ENCODE peak calls at places on chromosomes 2 and 18, in seven cellular contexts. I is astrocyte of the spinal cord, K is lower leg skin, V is tibial artery, H is cardiac fibroblast, Z is bronchial epithelial cell, M is BJ. N is an unnamed sample.

GRCh38 chr2:64749446-64749845 is 95.7 kb upstream of the SERTAD2 start:
- DNase-seq in V (no peak), H (peak; percentile 8), K (no peak), I (no peak), M (no peak), Z (peak; percentile 68), N (no peak)

GRCh38 chr2:177622516-177622915 is 229.9 kb downstream of the AGPS start:
- DNase-seq in V (no peak), Z (no peak), M (no peak), I (no peak), K (no peak), H (no peak), N (peak; percentile 42)

GRCh38 chr2:210752532-210752931 is 196.1 kb downstream of the CPS1 start:
- DNase-seq in H (no peak), I (no peak), M (no peak), K (no peak), V (no peak), Z (no peak), N (no peak)

GRCh38 chr2:199303814-199304213 is 153.9 kb downstream of the SATB2 start:
- DNase-seq in M (peak; percentile 97), V (peak; percentile 64), H (peak; percentile 98), I (peak; percentile 98), Z (peak; percentile 36), K (no peak), N (peak; percentile 98)

GRCh38 chr18:24142376-24142775 is 3.5 kb downstream of the CABYR start:
- DNase-seq in K (no peak), H (no peak), I (no peak), V (no peak), Z (no peak), M (no peak), N (no peak)

GRCh38 chr2:56465491-56465890 is 281.7 kb downstream of the CCDC85A start:
- DNase-seq in H (peak; percentile 16), M (no peak), Z (no peak), I (no peak), V (no peak), K (no peak), N (peak; percentile 10)

GRCh38 chr2:112137516-112138142 is 556 bp upstream of the FBLN7 start:
- DNase-seq in H (peak; percentile 28), M (no peak), Z (peak; percentile 74), I (no peak), V (peak; percentile 75), K (peak; percentile 83), N (peak; percentile 17)

GRCh38 chr2:55418512-55419235 is 982 bp downstream of the CCDC88A start:
- DNase-seq in I (peak; percentile 27), K (no peak), V (no peak), M (no peak), Z (peak; percentile 15), H (peak; percentile 18), N (peak; percentile 11)

GRCh38 chr2:132521321-132521720 is 104.7 kb downstream of the GPR39 start:
- DNase-seq in V (no peak), Z (no peak), H (peak; percentile 8), K (no peak), M (no peak), I (no peak), N (no peak)

GRCh38 chr2:43566461-43566729 is 29.4 kb downstream of the THADA start:
- DNase-seq in Z (no peak), V (no peak), K (no peak), I (no peak), M (no peak), H (no peak), N (no peak)

GRCh38 chr18:51235011-51235789 is 37.7 kb upstream of the MEX3C start:
- DNase-seq in K (no peak), V (no peak), I (peak; percentile 16), M (no peak), Z (peak; percentile 72), H (peak; percentile 67), N (peak; percentile 18)

GRCh38 chr18:62329676-62330454 is 4.8 kb downstream of the TNFRSF11A start:
- DNase-seq in H (peak; percentile 80), M (peak; percentile 8), Z (peak; percentile 59), I (peak; percentile 57), V (peak; percentile 67), K (no peak), N (peak; percentile 80)

GRCh38 chr2:171383141-171383540 is 50.6 kb downstream of the METTL8 start:
- DNase-seq in K (no peak), Z (peak; percentile 13), V (no peak), H (no peak), M (no peak), I (peak; percentile 41), N (peak; percentile 15)

GRCh38 chr2:40639294-40639693 is 187.4 kb upstream of the SLC8A1 start:
- DNase-seq in H (no peak), V (no peak), I (no peak), K (no peak), Z (no peak), M (no peak), N (no peak)

GRCh38 chr2:227816507-227817274 is 3.0 kb downstream of the CCL20 start:
- DNase-seq in H (peak; percentile 68), I (peak; percentile 68), K (no peak), Z (no peak), V (no peak), M (no peak), N (peak; percentile 66)

GRCh38 chr2:151410485-151410833 is 757 bp downstream of the RIF1 start:
- DNase-seq in K (no peak), Z (peak; percentile 24), I (no peak), V (no peak), H (peak; percentile 22), M (no peak), N (no peak)

GRCh38 chr2:123500346-123500745 is 524.7 kb upstream of the CNTNAP5 start:
- DNase-seq in Z (peak; percentile 74), V (no peak), H (peak; percentile 48), K (no peak), M (no peak), I (peak; percentile 8), N (no peak)

GRCh38 chr18:80067897-80068296 is 33.7 kb downstream of the RBFA start:
- DNase-seq in I (no peak), H (no peak), K (no peak), V (no peak), M (no peak), Z (no peak), N (no peak)

GRCh38 chr2:196369967-196370366 is 198.6 kb upstream of the STK17B start:
- DNase-seq in I (no peak), M (no peak), K (no peak), H (no peak), V (no peak), Z (peak; percentile 86), N (no peak)

GRCh38 chr2:176562359-176563043 is 293.3 kb downstream of the MTX2 start:
- DNase-seq in V (no peak), Z (peak; percentile 80), M (no peak), I (peak; percentile 63), H (peak; percentile 79), K (no peak), N (peak; percentile 43)

GRCh38 chr18:28068208-28068607 is 108.7 kb downstream of the CDH2 start:
- DNase-seq in K (no peak), Z (no peak), H (no peak), M (no peak), I (no peak), V (no peak), N (no peak)

GRCh38 chr2:133817680-133818566 is 249.7 kb upstream of the NCKAP5 start:
- DNase-seq in V (no peak), Z (peak; percentile 98), M (peak; percentile 97), H (peak; percentile 98), I (peak; percentile 96), K (no peak), N (peak; percentile 99)

GRCh38 chr2:45910473-45911060 is 259.1 kb downstream of the PRKCE start:
- DNase-seq in I (peak; percentile 38), K (no peak), V (no peak), H (no peak), M (no peak), Z (peak; percentile 74), N (no peak)

GRCh38 chr2:84879595-84880394 is 1.1 kb downstream of the TRABD2A start:
- DNase-seq in V (no peak), I (no peak), Z (no peak), K (peak; percentile 84), H (no peak), M (no peak), N (no peak)

GRCh38 chr2:177756346-177756745 is 316.2 kb downstream of the PDE11A start:
- DNase-seq in M (no peak), H (no peak), V (no peak), K (no peak), Z (no peak), I (no peak), N (no peak)

GRCh38 chr2:47554311-47554905 is 151.5 kb downstream of the MSH2 start:
- DNase-seq in Z (no peak), K (no peak), V (no peak), H (no peak), I (no peak), M (no peak), N (no peak)

DNA sequence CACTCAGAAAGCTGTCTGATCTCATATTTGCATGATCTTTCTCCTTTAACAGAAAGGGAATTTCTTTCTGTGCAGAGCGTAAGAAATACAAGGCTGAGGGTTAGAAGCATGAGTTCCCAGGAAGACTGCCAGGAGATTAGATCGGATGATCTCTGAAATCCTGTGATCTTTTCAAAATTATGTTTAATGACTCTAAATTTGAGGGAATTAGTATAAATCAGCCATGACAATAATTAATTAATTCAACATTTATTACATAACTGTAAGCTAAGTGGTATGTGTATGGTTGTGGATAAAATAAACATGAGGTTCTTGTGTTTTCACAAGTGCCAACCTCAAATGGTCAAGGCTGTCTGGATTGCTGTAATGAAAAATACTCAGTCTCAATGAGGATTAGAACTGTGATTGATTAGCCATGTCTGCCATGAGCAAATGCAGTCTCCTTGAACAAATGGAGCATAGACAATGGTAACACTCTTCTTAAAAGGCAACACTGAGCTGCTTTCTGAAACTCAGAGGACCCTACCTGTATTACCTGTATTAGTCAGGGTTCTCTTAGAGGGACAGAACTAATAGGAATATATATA is 304.8 kb downstream of the STK39 start:
- DNase-seq in K (no peak), I (no peak), H (no peak), V (no peak), Z (no peak), M (no peak), N (no peak)
- H3K4me3 ChIP-seq in K (no peak overlapping the region), I (no peak overlapping the region), H (no peak overlapping the region), V (no peak overlapping the region), Z (no peak overlapping the region), M (no peak overlapping the region), N (no peak overlapping the region)

DNA sequence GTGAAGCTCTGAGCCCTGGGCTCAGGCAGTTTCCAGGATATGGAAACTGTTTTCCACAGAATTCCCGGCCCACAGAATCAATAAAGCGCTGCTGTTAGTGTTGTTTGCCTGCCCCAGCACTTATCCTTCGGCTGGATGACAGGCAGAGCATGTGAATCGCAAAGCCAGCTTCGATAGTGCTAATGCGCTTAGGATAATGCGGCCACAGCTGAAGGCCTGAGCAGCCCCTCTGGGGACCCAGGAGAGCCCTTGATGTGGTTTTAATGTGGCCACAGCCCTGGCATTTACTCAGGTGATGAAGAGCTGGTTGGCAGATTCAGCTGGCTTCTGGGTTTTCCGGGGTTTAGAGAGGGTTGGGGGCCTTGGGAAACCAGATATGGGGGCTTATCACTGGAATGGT is 23.7 kb downstream of the PCARE start:
- DNase-seq in M (no peak), V (no peak), Z (no peak), K (no peak), I (no peak), H (no peak), N (no peak)
- TF ChIP-seq CTCF in M (no peak), V (no peak), Z (no peak), K (no peak), I (no peak), H (no peak), N (no peak)

GRCh38 chr2:9847140-9847539 is 3.9 kb downstream of the TAF1B start:
- DNase-seq in I (no peak), V (no peak), Z (peak; percentile 67), K (no peak), H (peak; percentile 28), M (no peak), N (peak; percentile 64)
- H3K4me3 ChIP-seq in I (no peak overlapping the region), V (no peak overlapping the region), Z (no peak overlapping the region), K (no peak overlapping the region), H (no peak overlapping the region), M (no peak overlapping the region), N (no peak overlapping the region)

GRCh38 chr18:5787936-5788335 is 107.4 kb downstream of the TMEM200C start:
- DNase-seq in M (no peak), H (no peak), K (no peak), V (no peak), Z (no peak), I (no peak), N (no peak)
- TF ChIP-seq CTCF in M (no peak), H (no peak), K (no peak), V (no peak), Z (no peak), I (no peak), N (no peak)